ENCODE peak calls at places on chromosome 15, in four cellular contexts. One of them, this sample, is unnamed. For H3K9me3, the result is how much of the 10 kb centered on the place peaks cover.

GRCh38 chr15:49064884-49065283 is 18.6 kb upstream of the SECISBP2L start:
- DNase-seq in heart right ventricle: no peak
- DNase-seq in right lobe of liver: no peak
- DNase-seq in fibroblast of lung: no peak
- DNase-seq in this sample: no peak

GRCh38 chr15:78306176-78306774 is 6.9 kb upstream of the SKIC8 start:
- DNase-seq in fibroblast of lung: peak
- DNase-seq in heart right ventricle: no peak
- DNase-seq in right lobe of liver: no peak
- DNase-seq in this sample: no peak

GRCh38 chr15:25790003-25790660 is 73.0 kb downstream of the ATP10A start:
- DNase-seq in heart right ventricle: peak
- DNase-seq in fibroblast of lung: peak
- DNase-seq in right lobe of liver: no peak
- DNase-seq in this sample: peak

GRCh38 chr15:87935583-87935982 is 321.0 kb downstream of the NTRK3 start:
- DNase-seq in fibroblast of lung: no peak
- DNase-seq in right lobe of liver: no peak
- DNase-seq in heart right ventricle: no peak
- DNase-seq in this sample: no peak

GRCh38 chr15:68334661-68335124 is 57.1 kb downstream of the FEM1B start:
- DNase-seq in heart right ventricle: no peak
- DNase-seq in right lobe of liver: no peak
- DNase-seq in fibroblast of lung: peak
- DNase-seq in this sample: peak

GRCh38 chr15:67504796-67505195 is 16.1 kb upstream of the C15orf61 start:
- DNase-seq in right lobe of liver: no peak
- DNase-seq in fibroblast of lung: peak
- DNase-seq in heart right ventricle: no peak
- DNase-seq in this sample: no peak

GRCh38 chr15:29690765-29691475 is 131.3 kb downstream of the TJP1 start:
- DNase-seq in fibroblast of lung: peak
- DNase-seq in heart right ventricle: no peak
- DNase-seq in right lobe of liver: no peak
- DNase-seq in this sample: no peak

GRCh38 chr15:80194914-80195313 is 42.1 kb downstream of the FAH start:
- DNase-seq in right lobe of liver: no peak
- DNase-seq in fibroblast of lung: no peak
- DNase-seq in heart right ventricle: no peak
- DNase-seq in this sample: no peak

GRCh38 chr15:76335129-76335850 is 1.3 kb upstream of the ISL2 start:
- DNase-seq in right lobe of liver: no peak
- DNase-seq in fibroblast of lung: peak
- DNase-seq in heart right ventricle: no peak
- DNase-seq in this sample: no peak

GRCh38 chr15:76333309-76333708 is 3.3 kb upstream of the ISL2 start:
- DNase-seq in heart right ventricle: no peak
- DNase-seq in fibroblast of lung: no peak
- DNase-seq in right lobe of liver: no peak
- DNase-seq in this sample: no peak

GRCh38 chr15:76332796-76333195 is 3.8 kb upstream of the ISL2 start:
- DNase-seq in fibroblast of lung: no peak
- DNase-seq in heart right ventricle: no peak
- DNase-seq in right lobe of liver: no peak
- DNase-seq in this sample: no peak

GRCh38 chr15:76334438-76335004 is 2.1 kb upstream of the ISL2 start:
- DNase-seq in fibroblast of lung: no peak
- DNase-seq in right lobe of liver: no peak
- DNase-seq in heart right ventricle: no peak
- DNase-seq in this sample: no peak

DNA sequence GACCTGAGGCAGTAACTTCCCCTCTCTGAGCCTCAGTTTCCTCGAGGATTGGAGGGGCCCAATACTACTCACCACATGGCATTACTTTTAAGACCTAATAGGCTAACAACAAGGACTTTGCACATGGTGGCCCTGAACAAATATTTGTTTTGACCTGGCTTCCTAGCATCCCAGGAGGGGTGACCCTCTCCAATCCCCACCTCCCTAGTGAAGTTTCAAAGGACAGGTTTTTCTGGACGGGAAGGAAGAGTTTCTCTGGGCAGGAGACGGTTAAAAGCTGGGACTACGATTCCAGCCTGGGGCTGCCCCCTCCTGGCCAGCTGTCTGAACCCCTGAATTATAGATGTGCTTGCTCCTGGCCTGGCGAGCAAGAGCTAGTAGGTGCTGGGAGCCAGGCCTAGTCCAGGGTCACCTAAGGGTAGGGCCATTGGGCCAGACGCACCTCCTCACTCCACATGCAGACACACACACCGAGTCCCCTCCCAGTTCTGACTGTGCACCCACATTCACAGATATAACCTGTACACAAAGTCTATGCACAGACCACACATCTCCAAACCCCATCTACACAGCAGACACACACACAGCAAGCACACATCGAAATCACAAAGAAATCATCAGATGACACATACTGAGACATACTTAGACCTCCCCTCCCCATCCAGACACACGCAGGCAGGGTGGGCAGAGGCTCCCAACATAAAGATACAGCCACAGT is 2.7 kb upstream of the ISL2 start:
- DNase-seq in heart right ventricle: no peak
- DNase-seq in fibroblast of lung: no peak
- DNase-seq in right lobe of liver: no peak
- DNase-seq in this sample: no peak
- TF ChIP-seq CTCF in heart right ventricle: peak
- TF ChIP-seq CTCF in fibroblast of lung: peak
- TF ChIP-seq CTCF in right lobe of liver: peak
- TF ChIP-seq CTCF in this sample: no peak

GRCh38 chr15:57223345-57223744 is 153.0 kb upstream of the CGNL1 start:
- DNase-seq in fibroblast of lung: no peak
- DNase-seq in heart right ventricle: no peak
- DNase-seq in right lobe of liver: no peak
- DNase-seq in this sample: no peak
- H3K4me3 ChIP-seq in fibroblast of lung: peak
- H3K4me3 ChIP-seq in heart right ventricle: no peak
- H3K4me3 ChIP-seq in right lobe of liver: no peak
- H3K4me3 ChIP-seq in this sample: no peak

DNA sequence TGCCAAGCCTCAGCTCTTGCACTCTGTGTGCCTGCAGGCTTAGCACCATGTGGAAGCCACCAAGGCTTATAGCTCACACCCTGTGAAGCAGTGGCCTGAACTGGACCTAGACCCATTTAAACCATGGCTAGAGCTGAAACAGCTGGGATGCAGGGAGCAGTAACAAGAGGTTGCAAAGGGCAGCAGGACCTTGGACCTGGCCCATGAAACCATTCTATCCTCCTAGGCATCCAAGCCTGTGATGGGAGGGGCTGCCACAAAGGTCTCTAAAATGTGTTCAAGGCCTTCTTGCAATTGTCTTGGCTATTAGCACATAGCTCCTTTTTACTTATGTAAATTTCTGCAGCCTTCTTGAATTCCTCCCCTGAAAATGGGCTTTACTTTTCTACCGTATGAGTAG is 57.9 kb upstream of the NPAP1 start:
- DNase-seq in heart right ventricle: no peak
- DNase-seq in fibroblast of lung: no peak
- DNase-seq in right lobe of liver: no peak
- DNase-seq in this sample: no peak
- H3K9me3 ChIP-seq in heart right ventricle: under half
- H3K9me3 ChIP-seq in fibroblast of lung: under half
- H3K9me3 ChIP-seq in right lobe of liver: under half
- H3K9me3 ChIP-seq in this sample: under half

GRCh38 chr15:38886315-38887163 is 321.9 kb upstream of the RASGRP1 start:
- DNase-seq in heart right ventricle: no peak
- DNase-seq in right lobe of liver: no peak
- DNase-seq in fibroblast of lung: peak
- DNase-seq in this sample: no peak
- TF ChIP-seq CTCF in heart right ventricle: no peak
- TF ChIP-seq CTCF in right lobe of liver: no peak
- TF ChIP-seq CTCF in fibroblast of lung: no peak
- TF ChIP-seq CTCF in this sample: no peak

GRCh38 chr15:34335176-34335575 is 2.4 kb downstream of the SLC12A6 start:
- DNase-seq in heart right ventricle: no peak
- DNase-seq in right lobe of liver: no peak
- DNase-seq in fibroblast of lung: no peak
- DNase-seq in this sample: no peak
- H3K4me3 ChIP-seq in heart right ventricle: peak
- H3K4me3 ChIP-seq in right lobe of liver: no peak
- H3K4me3 ChIP-seq in fibroblast of lung: no peak
- H3K4me3 ChIP-seq in this sample: peak

DNA sequence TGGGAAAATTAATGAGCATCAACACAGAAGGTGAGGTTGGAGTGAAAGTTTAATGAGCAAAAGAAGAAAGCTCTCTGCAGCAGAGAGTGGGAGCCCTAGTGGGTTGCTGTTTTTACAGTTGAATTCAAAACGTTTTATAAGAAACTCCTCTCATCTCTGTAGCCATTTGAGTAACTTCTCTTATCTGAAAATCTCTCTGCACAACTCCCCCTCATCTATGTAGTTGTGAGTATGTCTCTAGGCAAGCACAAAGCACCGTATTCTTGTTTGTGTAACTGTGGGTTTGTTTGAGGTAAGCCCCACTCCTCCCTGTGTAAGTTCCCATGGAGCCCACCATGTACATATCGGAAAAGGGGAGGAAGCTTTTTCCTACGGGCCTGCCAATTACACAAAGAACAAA is 56.5 kb upstream of the GOLGA6L2 start:
- DNase-seq in heart right ventricle: no peak
- DNase-seq in right lobe of liver: no peak
- DNase-seq in fibroblast of lung: no peak
- DNase-seq in this sample: no peak
- H3K9me3 ChIP-seq in heart right ventricle: under half
- H3K9me3 ChIP-seq in right lobe of liver: under half
- H3K9me3 ChIP-seq in fibroblast of lung: under half
- H3K9me3 ChIP-seq in this sample: under half

DNA sequence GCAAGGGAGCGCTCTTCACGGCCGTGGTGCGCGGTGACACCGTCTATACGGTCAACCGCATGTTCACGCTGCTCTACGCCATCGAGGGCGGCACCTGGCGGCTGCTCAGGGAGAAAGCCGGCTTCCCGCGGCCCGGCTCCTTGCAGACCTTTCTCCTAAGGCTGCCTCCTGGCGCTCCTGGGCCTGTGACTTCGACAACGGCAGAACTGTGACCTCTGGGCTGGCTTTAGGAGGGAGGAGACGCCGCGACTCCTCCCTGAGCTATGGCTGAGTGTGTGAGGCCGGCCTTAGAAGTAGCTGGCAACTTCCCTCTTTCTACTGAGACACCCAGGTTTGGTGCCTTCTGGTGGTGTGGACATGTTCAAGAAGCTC is 1.4 kb downstream of the KBTBD13 start:
- DNase-seq in fibroblast of lung: no peak
- DNase-seq in right lobe of liver: no peak
- DNase-seq in heart right ventricle: peak
- DNase-seq in this sample: peak
- TF ChIP-seq CTCF in fibroblast of lung: no peak
- TF ChIP-seq CTCF in right lobe of liver: peak
- TF ChIP-seq CTCF in heart right ventricle: peak
- TF ChIP-seq CTCF in this sample: peak

GRCh38 chr15:92449476-92449875 is 55.8 kb downstream of the ST8SIA2 start:
- DNase-seq in heart right ventricle: no peak
- DNase-seq in fibroblast of lung: peak
- DNase-seq in right lobe of liver: no peak
- DNase-seq in this sample: no peak

GRCh38 chr15:92448370-92448769 is 54.7 kb downstream of the ST8SIA2 start:
- DNase-seq in fibroblast of lung: no peak
- DNase-seq in right lobe of liver: no peak
- DNase-seq in heart right ventricle: no peak
- DNase-seq in this sample: no peak

GRCh38 chr15:92439311-92439710 is 45.6 kb downstream of the ST8SIA2 start:
- DNase-seq in right lobe of liver: no peak
- DNase-seq in heart right ventricle: no peak
- DNase-seq in fibroblast of lung: no peak
- DNase-seq in this sample: no peak

GRCh38 chr15:92443381-92443780 is 49.7 kb downstream of the ST8SIA2 start:
- DNase-seq in fibroblast of lung: no peak
- DNase-seq in heart right ventricle: no peak
- DNase-seq in right lobe of liver: no peak
- DNase-seq in this sample: no peak

DNA sequence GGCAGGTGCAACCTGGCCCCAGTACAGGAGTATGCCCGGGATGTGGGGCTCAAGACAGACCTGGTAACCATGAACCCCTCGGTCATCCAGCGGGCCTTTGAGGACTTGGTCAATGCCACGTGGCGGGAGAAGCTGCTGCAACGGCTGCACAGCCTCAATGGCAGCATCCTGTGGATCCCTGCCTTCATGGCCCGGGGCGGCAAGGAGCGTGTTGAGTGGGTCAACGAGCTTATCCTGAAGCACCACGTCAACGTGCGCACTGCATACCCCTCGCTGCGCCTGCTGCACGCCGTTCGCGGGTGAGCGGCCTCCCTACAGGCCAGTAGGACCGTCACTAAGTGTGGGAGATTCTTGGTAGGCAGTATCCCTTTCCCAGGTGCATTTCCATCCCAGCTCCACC is 51.0 kb downstream of the ST8SIA2 start:
- DNase-seq in fibroblast of lung: no peak
- DNase-seq in right lobe of liver: no peak
- DNase-seq in heart right ventricle: no peak
- DNase-seq in this sample: no peak
- H3K4me3 ChIP-seq in fibroblast of lung: no peak
- H3K4me3 ChIP-seq in right lobe of liver: no peak
- H3K4me3 ChIP-seq in heart right ventricle: no peak
- H3K4me3 ChIP-seq in this sample: no peak

GRCh38 chr15:20280933-20281463 is 260.6 kb downstream of the GOLGA6L6 start:
- DNase-seq in fibroblast of lung: no peak
- DNase-seq in heart right ventricle: no peak
- DNase-seq in right lobe of liver: no peak
- DNase-seq in this sample: no peak
- H3K9me3 ChIP-seq in fibroblast of lung: under half
- H3K9me3 ChIP-seq in heart right ventricle: under half
- H3K9me3 ChIP-seq in right lobe of liver: under half
- H3K9me3 ChIP-seq in this sample: under half